ENCODE peak calls at places on chromosomes 3 and 15, in seven cellular contexts. H is MM.1S, E is WERI-Rb-1, J is osteoblast, B is brain microvascular endothelial cell, L is K562, R is stomach. O is an unnamed sample. For H3K27me3, the result is how much of the 10 kb centered on the place peaks cover.

GRCh38 chr3:111851511-111851954 is 7.5 kb upstream of the PHLDB2 start:
- DNase-seq in L (no peak), R (no peak), B (peak), E (no peak), J (peak), H (no peak), O (no peak)

GRCh38 chr3:160143482-160143881 is 81.7 kb upstream of the C3orf80 start:
- DNase-seq in B (no peak), J (no peak), R (no peak), H (no peak), E (no peak), L (no peak), O (no peak)

GRCh38 chr3:49674491-49674983 is 386 bp downstream of the APEH start:
- DNase-seq in L (peak), R (no peak), B (no peak), J (no peak), E (peak), H (no peak), O (no peak)

GRCh38 chr15:98745179-98745578 is 96.8 kb downstream of the IGF1R start:
- DNase-seq in R (peak), B (no peak), L (no peak), E (no peak), H (no peak), J (no peak), O (no peak)

GRCh38 chr3:43794776-43795175 is 104.0 kb downstream of the ABHD5 start:
- DNase-seq in H (no peak), E (no peak), L (no peak), J (no peak), R (no peak), B (no peak), O (peak)

GRCh38 chr3:33722186-33722585 is 4.1 kb upstream of the CLASP2 start:
- DNase-seq in H (no peak), E (no peak), R (no peak), J (no peak), L (no peak), B (peak), O (no peak)

GRCh38 chr3:134710313-134710680 is 59.5 kb upstream of the KY start:
- DNase-seq in B (no peak), J (no peak), E (no peak), R (no peak), L (no peak), H (no peak), O (peak)

GRCh38 chr3:146929696-146930095 is 324.6 kb upstream of the PLSCR5 start:
- DNase-seq in H (no peak), J (no peak), B (no peak), E (no peak), R (no peak), L (no peak), O (no peak)

GRCh38 chr15:28947241-28947674 is 61.5 kb downstream of the APBA2 start:
- DNase-seq in H (no peak), E (no peak), J (peak), R (no peak), B (no peak), L (no peak), O (peak)

GRCh38 chr3:9602620-9603019 is 46.7 kb upstream of the MTMR14 start:
- DNase-seq in H (no peak), J (no peak), L (no peak), B (no peak), R (no peak), E (no peak), O (no peak)

GRCh38 chr15:93138681-93139080 is 49.7 kb upstream of the RGMA start:
- DNase-seq in E (no peak), L (no peak), B (no peak), J (no peak), R (no peak), H (no peak), O (no peak)

GRCh38 chr3:189331002-189331418 is 159.2 kb downstream of the TPRG1 start:
- DNase-seq in J (no peak), E (no peak), B (no peak), H (no peak), L (no peak), R (no peak), O (no peak)

GRCh38 chr3:48405343-48405881 is 24.5 kb downstream of the PLXNB1 start:
- DNase-seq in R (peak), J (peak), B (no peak), E (peak), L (no peak), H (no peak), O (no peak)

GRCh38 chr3:129558076-129558771 is 15.2 kb downstream of the H1-8 start:
- DNase-seq in R (no peak), H (no peak), L (no peak), E (no peak), B (no peak), J (no peak), O (no peak)

GRCh38 chr3:178703268-178703975 is 167.2 kb downstream of the KCNMB2 start:
- DNase-seq in L (peak), H (no peak), B (peak), J (no peak), R (no peak), E (no peak), O (no peak)

GRCh38 chr3:21117397-21117796 is 633.6 kb downstream of the ZNF385D start:
- DNase-seq in B (no peak), E (no peak), J (no peak), H (no peak), L (no peak), R (no peak), O (no peak)

GRCh38 chr3:45333549-45333948 is 54.8 kb upstream of the LARS2 start:
- DNase-seq in J (peak), H (no peak), B (peak), R (no peak), L (no peak), E (no peak), O (no peak)

GRCh38 chr3:43363621-43364266 is 77.4 kb downstream of the SNRK start:
- DNase-seq in J (peak), H (no peak), E (no peak), R (no peak), B (peak), L (no peak), O (no peak)

GRCh38 chr3:170697803-170698350 is 112.0 kb upstream of the SLC7A14 start:
- DNase-seq in L (no peak), J (no peak), H (no peak), R (no peak), E (no peak), B (peak), O (no peak)

GRCh38 chr15:40282870-40283614 is at the start of gene ANKRD63:
- DNase-seq in H (no peak), E (peak), R (no peak), J (no peak), B (no peak), L (peak), O (no peak)

GRCh38 chr3:180290300-180290699 is 253.6 kb upstream of the PEX5L start:
- DNase-seq in H (no peak), L (no peak), R (no peak), B (no peak), E (no peak), J (no peak), O (no peak)

GRCh38 chr3:152373379-152373778 is 104.7 kb downstream of the MBNL1 start:
- DNase-seq in L (no peak), B (no peak), E (no peak), J (no peak), H (no peak), R (no peak), O (no peak)

GRCh38 chr3:127419140-127419539 is 131.3 kb upstream of the PRR20G start:
- DNase-seq in L (no peak), E (no peak), H (no peak), J (no peak), R (no peak), B (no peak), O (peak)

GRCh38 chr15:100483370-100483769 is 45.4 kb downstream of the CERS3 start:
- DNase-seq in E (no peak), H (no peak), R (no peak), L (no peak), B (no peak), J (no peak), O (no peak)

GRCh38 chr15:60973637-60974415 is 255.3 kb downstream of the RORA start:
- DNase-seq in R (no peak), B (peak), J (no peak), L (no peak), H (no peak), E (peak), O (no peak)

GRCh38 chr15:39594056-39594763 is 13.3 kb downstream of the THBS1 start:
- DNase-seq in J (no peak), E (no peak), L (no peak), H (no peak), B (no peak), R (no peak), O (no peak)

GRCh38 chr15:41512512-41513281 is 930 bp downstream of the LTK start:
- DNase-seq in H (no peak), B (no peak), R (peak), L (peak), J (peak), E (peak), O (no peak)

GRCh38 chr3:194375473-194375872 is 5.9 kb upstream of the LRRC15 start:
- DNase-seq in L (no peak), R (no peak), J (peak), H (no peak), B (no peak), E (peak), O (no peak)

DNA sequence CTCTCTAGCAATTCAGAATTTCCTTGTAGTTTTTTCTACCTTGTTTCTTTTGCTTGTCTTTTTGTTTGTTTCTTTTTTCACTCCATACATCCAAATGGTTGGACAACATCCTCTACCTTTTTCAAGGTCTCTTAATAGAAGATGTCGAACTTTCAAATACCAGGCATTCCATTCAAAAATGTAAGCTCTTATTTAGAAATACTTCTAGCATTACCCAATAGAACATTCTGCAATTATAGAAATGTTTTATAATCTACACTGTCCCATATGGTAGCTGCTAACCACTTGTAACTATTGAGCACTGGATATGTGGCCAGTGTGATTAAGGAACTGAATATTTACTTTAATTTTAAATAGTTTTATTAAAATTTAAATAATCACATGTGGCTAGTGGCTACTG is 196.2 kb upstream of the MRPL3 start:
- DNase-seq in R (no peak), E (no peak), J (no peak), B (no peak), L (no peak), H (no peak), O (no peak)
- H3K27me3 ChIP-seq in R (under half), E (under half), J (under half), B (under half), L (under half), H (under half), O (under half)

DNA sequence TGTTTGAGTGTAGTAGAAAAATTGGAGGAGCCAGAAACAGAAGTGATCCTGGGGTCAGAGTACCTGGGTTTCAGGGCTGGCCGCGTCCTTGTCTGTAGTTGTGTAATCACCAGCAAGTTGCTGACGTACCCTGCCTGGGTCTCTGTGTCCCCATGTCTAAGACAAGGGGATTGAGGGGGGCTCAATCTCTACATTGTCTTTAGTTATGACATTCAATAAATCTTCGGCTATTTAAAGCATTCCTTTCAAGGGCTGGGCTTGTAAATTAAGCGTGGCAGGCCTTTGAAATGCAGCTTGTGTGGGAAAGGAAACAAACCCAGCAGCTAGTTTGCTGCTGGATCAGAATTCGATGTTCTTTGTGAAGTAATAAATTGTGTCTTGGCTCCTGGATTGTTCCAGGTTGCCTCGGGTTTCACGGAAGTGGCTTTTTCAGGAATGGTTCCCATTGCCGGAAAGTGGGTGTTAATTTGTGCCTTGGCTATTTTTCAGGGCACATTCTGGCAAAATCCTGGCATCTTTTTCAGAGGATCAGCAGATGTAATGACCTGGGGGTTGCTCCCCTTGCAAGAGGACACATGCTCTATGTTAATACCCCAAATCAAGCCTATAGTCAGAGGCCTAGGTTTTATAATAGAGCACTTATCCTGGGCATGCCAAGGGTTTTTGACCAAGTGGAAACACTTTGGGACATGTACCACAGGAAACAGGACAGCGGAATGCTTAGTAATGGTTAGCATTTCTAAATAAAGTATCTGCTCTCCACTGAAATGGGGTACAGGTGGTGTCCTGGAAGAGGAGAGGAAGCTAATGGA is 294.8 kb upstream of the NR2E3 start:
- DNase-seq in J (no peak), B (no peak), L (no peak), H (no peak), E (no peak), R (no peak), O (no peak)
- H3K27me3 ChIP-seq in J (under half), B (under half), L (under half), H (under half), E (under half), R (under half), O (under half)

DNA sequence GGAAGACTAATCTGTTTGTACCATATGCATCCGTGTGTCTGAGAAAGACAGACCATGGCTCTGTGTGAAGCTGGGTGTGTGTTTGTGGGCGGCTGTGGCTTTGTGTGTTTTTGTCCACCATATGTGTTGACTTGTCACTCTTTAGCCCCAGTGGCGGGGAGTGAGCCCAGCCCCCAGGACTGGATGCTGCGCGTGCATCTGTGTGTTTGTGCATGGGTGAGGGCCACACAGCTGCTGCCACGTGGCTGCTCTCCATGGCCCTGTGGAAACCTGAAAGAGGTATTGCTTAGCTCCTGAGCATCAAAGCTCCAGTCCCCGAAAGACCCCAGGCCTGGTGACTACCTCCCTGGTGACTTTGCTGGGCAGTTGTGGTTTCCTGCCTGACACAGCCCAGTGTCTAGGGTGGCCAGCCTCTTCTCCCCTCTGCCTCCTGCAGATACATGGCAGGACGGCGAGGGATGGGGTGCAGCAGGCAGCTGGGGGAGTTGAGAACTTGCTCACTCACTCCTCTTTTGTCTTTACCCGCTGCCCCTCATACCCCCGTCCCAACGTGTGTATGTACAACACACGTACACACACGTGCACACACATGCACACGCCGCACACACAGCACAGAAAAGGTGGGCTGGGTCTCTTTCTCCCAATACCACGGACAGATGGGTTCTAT is 6.5 kb downstream of the EPHB3 start:
- DNase-seq in R (no peak), L (no peak), B (no peak), J (no peak), E (no peak), H (no peak), O (no peak)
- H3K27me3 ChIP-seq in R (under half), L (half or more), B (under half), J (under half), E (under half), H (half or more), O (under half)

DNA sequence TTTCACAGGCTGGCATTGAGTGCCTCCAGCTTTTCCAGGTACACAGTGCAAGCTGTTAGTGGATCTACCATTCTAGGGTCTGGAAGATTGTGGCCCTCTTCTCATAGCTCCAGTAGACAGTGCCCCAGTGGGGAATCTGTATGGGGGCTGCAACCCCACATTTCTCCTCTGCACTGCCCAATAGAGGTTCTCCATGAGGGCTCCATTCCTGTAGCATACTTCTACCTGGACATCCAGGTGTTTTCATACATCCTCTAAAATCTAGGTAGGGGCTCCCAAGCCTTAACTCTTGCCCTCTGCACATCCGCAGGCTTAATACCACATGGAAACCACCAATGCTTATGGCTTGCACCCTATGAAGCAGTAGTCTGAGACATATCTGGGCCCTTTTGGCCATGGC is 15.1 kb upstream of the CCR2 start:
- DNase-seq in R (no peak), J (no peak), B (no peak), E (no peak), L (no peak), H (no peak), O (no peak)
- H3K27me3 ChIP-seq in R (under half), J (under half), B (under half), E (under half), L (under half), H (under half), O (under half)

GRCh38 chr15:84983299-84983698 is 1.6 kb downstream of the PDE8A start:
- DNase-seq in E (no peak), R (no peak), L (no peak), J (no peak), H (no peak), B (no peak), O (no peak)
- H3K27me3 ChIP-seq in E (under half), R (under half), L (under half), J (under half), H (under half), B (under half), O (under half)

GRCh38 chr3:6860911-6861330 is at the start of gene GRM7:
- DNase-seq in B (no peak), J (no peak), E (peak), H (no peak), R (no peak), L (no peak), O (no peak)
- H3K27me3 ChIP-seq in B (under half), J (under half), E (half or more), H (under half), R (under half), L (under half), O (under half)

DNA sequence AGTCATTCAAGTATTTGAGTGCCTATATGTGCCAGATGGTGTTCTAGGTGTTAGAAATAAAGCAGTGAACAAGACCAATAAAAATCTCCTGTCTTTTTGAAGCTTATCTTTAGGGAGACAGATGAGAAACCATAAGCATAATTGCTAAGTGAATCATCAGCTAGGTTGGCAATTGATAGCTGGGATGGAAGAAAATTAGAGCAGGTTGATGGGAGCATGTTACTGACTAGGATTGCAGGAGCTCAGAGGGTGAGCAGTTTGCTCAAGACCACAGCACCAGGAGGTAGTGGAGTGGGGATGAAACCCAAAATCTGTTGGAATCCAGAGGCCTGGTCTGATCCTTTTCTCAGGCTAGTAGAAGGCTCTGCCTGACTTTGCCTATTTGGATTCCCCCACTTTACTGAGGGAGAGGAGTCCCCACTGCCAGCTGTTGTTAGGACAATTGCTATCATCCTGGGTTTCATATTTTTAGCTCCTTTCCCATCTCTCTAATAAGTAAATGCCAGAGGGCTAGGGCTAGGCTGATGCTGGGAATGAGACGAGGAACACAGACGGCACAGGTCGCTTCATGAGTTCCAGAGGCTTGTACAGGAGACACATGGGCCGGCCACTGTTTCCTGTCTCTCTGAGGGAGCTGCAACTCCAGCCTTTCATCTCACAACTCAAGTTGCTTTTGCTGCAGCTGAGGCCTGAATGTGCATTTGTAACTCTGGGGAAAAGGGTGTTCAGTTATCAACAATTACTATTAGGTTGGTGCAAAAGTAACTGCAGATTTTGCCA is 102.9 kb downstream of the CACNA1D start:
- DNase-seq in J (no peak), R (no peak), E (no peak), B (no peak), H (no peak), L (no peak), O (peak)
- H3K27me3 ChIP-seq in J (under half), R (under half), E (under half), B (under half), H (under half), L (under half), O (under half)

O was measured in vagina.